ENCODE peak calls at places on chromosomes 6 and 20, in seven cellular contexts. C, S, E, W, A, K and R are unnamed samples.

GRCh38 chr6:21279619-21280018 is 313.9 kb upstream of the SOX4 start:
- DNase-seq in C (no peak), S (no peak), E (no peak), W (no peak), A (no peak), K (no peak), R (no peak)

GRCh38 chr20:7792131-7792869 is 148.0 kb downstream of the HAO1 start:
- DNase-seq in C (no peak), S (no peak), E (no peak), W (no peak), A (no peak), K (no peak), R (no peak)

GRCh38 chr20:20498081-20498861 is 130.4 kb downstream of the INSM1 start:
- DNase-seq in C (no peak), S (no peak), E (no peak), W (no peak), A (no peak), K (no peak), R (no peak)

GRCh38 chr6:132768051-132768517 is 10.4 kb upstream of the VNN2 start:
- DNase-seq in C (no peak), S (peak), E (no peak), W (peak), A (peak), K (peak), R (no peak)

GRCh38 chr6:77880501-77880900 is 227.7 kb downstream of the MEI4 start:
- DNase-seq in C (no peak), S (no peak), E (no peak), W (no peak), A (no peak), K (no peak), R (no peak)

GRCh38 chr6:33620584-33621395 is at the start of gene ITPR3:
- DNase-seq in C (peak), S (peak), E (peak), W (peak), A (peak), K (peak), R (no peak)

GRCh38 chr20:8078528-8078914 is 53.5 kb upstream of the PLCB1 start:
- DNase-seq in C (no peak), S (no peak), E (no peak), W (no peak), A (no peak), K (no peak), R (no peak)

GRCh38 chr6:68834561-68834960 is 199.5 kb downstream of the ADGRB3 start:
- DNase-seq in C (no peak), S (no peak), E (no peak), W (no peak), A (no peak), K (no peak), R (no peak)

GRCh38 chr6:29021434-29021833 is 16.3 kb upstream of the ZNF311 start:
- DNase-seq in C (no peak), S (no peak), E (no peak), W (no peak), A (no peak), K (no peak), R (no peak)

GRCh38 chr20:61520761-61521460 is 268.9 kb downstream of the CDH4 start:
- DNase-seq in C (no peak), S (no peak), E (no peak), W (no peak), A (peak), K (peak), R (no peak)

GRCh38 chr6:120774275-120774674 is 560.0 kb downstream of the TBC1D32 start:
- DNase-seq in C (no peak), S (no peak), E (no peak), W (no peak), A (no peak), K (no peak), R (no peak)

GRCh38 chr20:39849664-39850063 is 839.4 kb downstream of the MAFB start:
- DNase-seq in C (peak), S (no peak), E (peak), W (no peak), A (peak), K (peak), R (peak)

GRCh38 chr20:35004749-35005462 is 49.2 kb downstream of the MYH7B start:
- DNase-seq in C (peak), S (no peak), E (peak), W (no peak), A (peak), K (peak), R (no peak)

GRCh38 chr20:19990911-19991707 is 26.1 kb upstream of the NAA20 start:
- DNase-seq in C (no peak), S (no peak), E (no peak), W (no peak), A (no peak), K (no peak), R (no peak)

GRCh38 chr6:125195526-125195925 is 42.0 kb downstream of the TPD52L1 start:
- DNase-seq in C (no peak), S (no peak), E (no peak), W (no peak), A (no peak), K (no peak), R (no peak)

GRCh38 chr6:125549202-125549884 is 200.1 kb upstream of the HEY2 start:
- DNase-seq in C (no peak), S (no peak), E (no peak), W (peak), A (no peak), K (no peak), R (no peak)

GRCh38 chr6:161168281-161168891 is 105.5 kb downstream of the AGPAT4 start:
- DNase-seq in C (no peak), S (no peak), E (peak), W (peak), A (peak), K (no peak), R (peak)

GRCh38 chr6:53335224-53335994 is 13.3 kb downstream of the ELOVL5 start:
- DNase-seq in C (no peak), S (peak), E (no peak), W (no peak), A (no peak), K (peak), R (no peak)

GRCh38 chr20:58618694-58619540 is 32.2 kb upstream of the STX16 start:
- DNase-seq in C (no peak), S (no peak), E (no peak), W (no peak), A (peak), K (peak), R (peak)

GRCh38 chr6:154438882-154439281 is 71.6 kb downstream of the CNKSR3 start:
- DNase-seq in C (no peak), S (no peak), E (no peak), W (no peak), A (no peak), K (no peak), R (no peak)

GRCh38 chr6:22003219-22003779 is 293.5 kb downstream of the PRL start:
- DNase-seq in C (no peak), S (no peak), E (no peak), W (no peak), A (no peak), K (no peak), R (no peak)

GRCh38 chr20:50368813-50369224 is 141.4 kb upstream of the PTPN1 start:
- DNase-seq in C (no peak), S (no peak), E (no peak), W (no peak), A (no peak), K (no peak), R (no peak)

GRCh38 chr20:44079291-44079690 is 107.7 kb downstream of the JPH2 start:
- DNase-seq in C (no peak), S (no peak), E (no peak), W (no peak), A (no peak), K (no peak), R (no peak)

DNA sequence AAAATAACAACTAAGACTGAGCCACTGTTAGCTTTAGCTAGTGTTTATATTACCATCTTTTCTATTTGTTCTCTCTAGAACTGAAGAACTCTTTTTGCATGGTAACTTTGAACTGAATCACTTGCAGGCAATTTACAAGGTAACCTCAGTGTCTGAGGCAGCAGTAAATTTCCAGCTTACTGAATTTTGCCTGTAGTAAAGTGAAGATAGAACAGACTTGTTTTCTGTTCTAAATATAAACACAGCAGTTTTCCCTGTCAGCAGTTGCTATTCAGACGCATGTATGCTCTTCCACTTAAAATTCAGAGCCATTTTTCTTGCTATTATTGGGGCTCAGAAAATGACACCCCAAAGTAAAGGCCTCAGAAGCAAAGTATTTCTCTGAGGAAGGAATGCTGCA is 974.0 kb upstream of the GJE1 start:
- DNase-seq in C (no peak), S (no peak), E (no peak), W (no peak), A (no peak), K (no peak), R (no peak)
- TF ChIP-seq CTCF in C (no peak), S (no peak), E (no peak), W (no peak), A (no peak), K (no peak), R (no peak)

GRCh38 chr6:42135722-42136121 is 6.7 kb downstream of the C6orf132 start:
- DNase-seq in C (no peak), S (no peak), E (no peak), W (no peak), A (peak), K (no peak), R (no peak)

GRCh38 chr6:42138190-42138589 is 4.2 kb downstream of the C6orf132 start:
- DNase-seq in C (no peak), S (no peak), E (no peak), W (no peak), A (no peak), K (no peak), R (no peak)

GRCh38 chr6:42135161-42135560 is 7.3 kb downstream of the C6orf132 start:
- DNase-seq in C (no peak), S (no peak), E (no peak), W (no peak), A (no peak), K (no peak), R (no peak)

GRCh38 chr6:42137192-42137753 is 5.1 kb downstream of the C6orf132 start:
- DNase-seq in C (no peak), S (no peak), E (no peak), W (peak), A (peak), K (no peak), R (no peak)

DNA sequence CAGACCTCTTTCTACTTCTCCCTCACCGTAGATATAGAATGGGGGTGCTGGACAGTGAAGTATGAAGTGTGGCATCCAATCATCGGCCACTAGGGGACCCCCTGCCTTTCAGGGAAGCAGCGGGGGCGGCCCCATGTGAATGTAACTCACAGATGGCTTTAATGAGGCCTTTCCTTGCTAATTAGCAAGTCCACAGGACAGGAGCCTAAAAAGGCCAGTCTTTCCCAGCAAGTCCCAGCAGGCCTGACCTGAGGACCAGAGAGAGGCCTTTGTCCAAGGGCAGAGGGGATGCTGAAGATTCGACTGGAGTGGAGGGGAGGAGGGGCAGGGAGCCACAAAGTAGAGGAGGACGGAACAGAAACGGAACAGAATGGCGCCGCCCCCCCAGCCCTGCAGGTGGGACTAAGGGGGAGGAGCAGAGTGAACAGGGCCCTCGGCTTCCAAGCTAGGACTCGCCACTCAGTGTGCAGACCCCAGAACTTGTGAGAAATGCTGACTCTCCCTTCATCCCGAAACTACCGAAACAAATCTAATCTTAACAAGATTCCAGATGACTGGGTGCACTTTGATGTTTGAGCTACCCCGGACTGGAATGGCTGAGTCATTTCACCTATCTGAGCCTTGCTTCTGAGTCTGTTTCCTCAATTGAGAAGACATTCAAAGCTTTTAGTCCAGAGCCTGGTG is 5.8 kb downstream of the C6orf132 start:
- DNase-seq in C (no peak), S (peak), E (no peak), W (peak), A (peak), K (no peak), R (no peak)
- TF ChIP-seq CTCF in C (no peak), S (peak), E (no peak), W (peak), A (peak), K (peak), R (peak)

GRCh38 chr6:13397359-13398080 is 69.2 kb upstream of the TBC1D7 start:
- DNase-seq in C (no peak), S (peak), E (no peak), W (peak), A (no peak), K (peak), R (no peak)
- TF ChIP-seq CTCF in C (peak), S (no peak), E (no peak), W (no peak), A (peak), K (no peak), R (no peak)

GRCh38 chr20:46720019-46720418 is 10.6 kb downstream of the SLC2A10 start:
- DNase-seq in C (no peak), S (no peak), E (no peak), W (no peak), A (no peak), K (no peak), R (no peak)

GRCh38 chr20:46712056-46712636 is 2.7 kb downstream of the SLC2A10 start:
- DNase-seq in C (no peak), S (no peak), E (no peak), W (no peak), A (no peak), K (no peak), R (no peak)

GRCh38 chr20:46713957-46714834 is 4.7 kb downstream of the SLC2A10 start:
- DNase-seq in C (no peak), S (no peak), E (no peak), W (no peak), A (no peak), K (no peak), R (no peak)

GRCh38 chr20:46717818-46718541 is 8.5 kb downstream of the SLC2A10 start:
- DNase-seq in C (no peak), S (no peak), E (no peak), W (no peak), A (no peak), K (no peak), R (no peak)

DNA sequence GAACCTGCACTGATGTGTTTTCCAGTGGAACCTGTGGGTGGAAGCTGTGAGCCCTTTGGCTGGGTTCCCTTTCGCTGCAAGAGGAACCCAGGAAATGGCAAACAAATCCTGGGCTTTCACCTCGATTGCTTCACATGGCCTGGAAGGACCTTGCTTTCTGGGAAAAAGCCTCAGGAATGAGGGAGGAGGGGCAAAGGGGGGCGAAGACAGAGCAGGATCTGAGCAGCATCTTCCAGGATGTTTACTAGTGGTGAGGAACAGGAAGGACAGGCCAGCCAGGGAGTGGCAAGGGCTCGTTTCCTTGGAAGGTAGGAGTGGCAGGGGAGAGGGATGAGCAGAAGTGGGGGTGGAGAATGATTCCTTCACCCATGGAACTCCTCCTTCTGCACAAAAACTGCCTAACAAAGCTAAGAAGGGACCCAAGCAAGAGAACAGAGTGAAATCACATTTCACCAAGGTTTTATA is 5.9 kb downstream of the SLC2A10 start:
- DNase-seq in C (peak), S (no peak), E (peak), W (peak), A (peak), K (no peak), R (peak)
- TF ChIP-seq CTCF in C (no peak), S (no peak), E (no peak), W (no peak), A (peak), K (no peak), R (peak)

GRCh38 chr6:62288974-62289373 is 2.9 kb upstream of the KHDRBS2 start:
- DNase-seq in C (no peak), S (no peak), E (no peak), W (no peak), A (no peak), K (no peak), R (no peak)
- TF ChIP-seq CTCF in C (no peak), S (no peak), E (no peak), W (no peak), A (no peak), K (no peak), R (no peak)

DNA sequence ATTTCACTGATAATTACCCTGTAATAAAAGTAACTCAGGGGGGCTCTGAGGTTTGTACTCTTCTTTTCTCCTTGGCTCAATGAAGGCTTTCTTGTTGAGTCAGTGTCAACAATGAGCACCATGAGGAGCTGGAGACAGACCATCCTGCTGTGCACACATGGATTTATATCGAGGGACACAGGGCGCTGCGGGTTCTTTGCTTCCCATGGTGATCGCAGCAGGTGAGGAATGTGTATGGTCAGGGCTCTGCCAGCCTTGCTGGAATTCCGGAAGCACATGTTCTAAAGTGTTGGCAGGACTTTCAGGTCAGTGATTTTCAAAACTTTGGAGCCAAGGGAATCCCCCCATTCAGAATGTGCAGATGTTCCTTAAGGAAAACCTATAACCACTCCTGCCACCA is 27.1 kb downstream of the SMOC2 start:
- DNase-seq in C (no peak), S (no peak), E (no peak), W (no peak), A (no peak), K (no peak), R (no peak)
- TF ChIP-seq CTCF in C (no peak), S (no peak), E (no peak), W (no peak), A (no peak), K (no peak), R (no peak)

DNA sequence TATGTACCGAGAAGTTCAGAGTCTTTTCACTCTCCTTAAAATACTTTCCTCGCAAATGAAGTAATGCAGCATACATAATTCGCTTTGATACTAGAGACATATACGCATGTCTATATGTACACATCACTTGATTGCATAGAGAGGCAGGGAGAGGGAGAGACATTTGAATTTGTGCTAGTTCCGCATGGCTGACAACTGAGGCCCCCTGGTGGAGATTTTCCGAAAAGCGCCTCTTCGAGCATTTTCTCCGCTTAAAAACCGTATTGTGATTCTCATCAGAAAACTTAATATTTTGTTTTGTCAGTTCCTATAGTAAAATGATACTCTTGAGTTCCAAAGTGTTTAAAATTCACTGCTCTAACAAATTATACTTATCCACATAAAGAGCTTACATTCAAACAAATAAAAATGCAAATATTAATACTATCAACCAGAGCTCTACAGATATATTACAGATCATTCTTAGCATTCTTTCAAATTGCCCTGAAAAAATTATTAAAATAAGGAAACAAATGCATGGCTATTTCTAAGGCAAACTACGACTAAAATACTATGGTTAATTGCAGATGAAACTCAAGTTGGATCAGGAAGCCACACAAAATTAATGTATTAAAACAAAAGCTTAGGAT is 636 bp downstream of the MYLK4 start:
- DNase-seq in C (no peak), S (peak), E (peak), W (peak), A (peak), K (peak), R (no peak)
- TF ChIP-seq CTCF in C (peak), S (peak), E (peak), W (no peak), A (peak), K (peak), R (peak)

DNA sequence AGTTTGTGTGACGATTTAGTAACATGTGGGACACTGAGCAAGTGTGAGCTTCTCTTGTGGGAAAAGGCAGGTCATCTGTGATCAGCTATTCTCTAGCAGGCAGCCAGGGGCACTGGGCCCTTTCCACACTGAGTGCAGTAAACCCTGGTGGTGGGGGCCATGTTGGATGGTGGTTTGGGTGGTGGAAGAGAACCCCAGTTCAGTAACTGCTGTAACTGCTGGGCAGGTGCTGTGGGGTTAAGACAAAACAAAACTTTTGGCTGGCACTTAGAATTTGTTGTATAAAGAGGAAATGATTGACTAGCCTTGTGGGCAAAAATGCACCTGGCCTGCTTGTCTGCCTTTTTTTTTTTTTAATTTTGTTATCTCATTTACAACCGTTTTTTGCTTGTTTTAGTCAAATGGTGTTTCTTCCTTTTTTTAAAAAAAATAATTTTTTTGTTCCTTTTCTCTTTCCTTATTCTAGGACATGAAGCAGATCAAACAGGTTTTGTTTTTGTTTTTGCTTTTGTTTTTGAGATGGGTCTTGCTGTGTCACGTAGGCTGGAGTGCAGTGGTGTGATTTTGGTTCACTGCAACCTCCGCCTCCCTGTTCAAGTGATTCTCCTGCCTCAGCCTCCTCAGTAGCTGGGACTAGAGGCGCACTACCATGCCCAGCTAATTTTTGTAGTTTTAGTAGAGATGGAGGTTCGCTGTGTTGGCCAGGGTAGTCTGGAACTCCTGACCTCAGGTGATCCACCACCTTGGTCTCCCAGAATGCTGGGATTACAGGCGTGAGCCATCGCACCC is 59.8 kb downstream of the IGF2R start:
- DNase-seq in C (no peak), S (peak), E (no peak), W (no peak), A (no peak), K (no peak), R (no peak)
- TF ChIP-seq CTCF in C (no peak), S (no peak), E (no peak), W (no peak), A (no peak), K (no peak), R (no peak)